ENCODE peak calls at places on chromosome 1, in nine cellular contexts. One of them, this sample, is unnamed.

GRCh38 chr1:236689713-236690569 is 3.6 kb downstream of the ACTN2 start:
- DNase-seq in HCT116: no peak
- DNase-seq in mesothelial cell of epicardium: no peak
- DNase-seq in GM12891: no peak
- DNase-seq in cerebellar cortex: no peak
- DNase-seq in activated CD4-positive, alpha-beta T cell treated with anti-CD3 and anti-CD28 coated beads for 1 hour: no peak
- DNase-seq in activated CD8-positive, alpha-beta memory T cell treated with anti-CD3 and anti-CD28 coated beads, Interleukin-2, amount 10 ng/mL, durations not matched to agents 7 days and 5 days: no peak
- DNase-seq in Peyer's patch: no peak
- DNase-seq in LHCN-M2: no peak
- DNase-seq in this sample: no peak

GRCh38 chr1:4754816-4755215 is 100.4 kb downstream of the AJAP1 start:
- DNase-seq in HCT116: no peak
- DNase-seq in mesothelial cell of epicardium: no peak
- DNase-seq in GM12891: no peak
- DNase-seq in cerebellar cortex: no peak
- DNase-seq in activated CD4-positive, alpha-beta T cell treated with anti-CD3 and anti-CD28 coated beads for 1 hour: no peak
- DNase-seq in activated CD8-positive, alpha-beta memory T cell treated with anti-CD3 and anti-CD28 coated beads, Interleukin-2, amount 10 ng/mL, durations not matched to agents 7 days and 5 days: no peak
- DNase-seq in Peyer's patch: no peak
- DNase-seq in LHCN-M2: no peak
- DNase-seq in this sample: no peak

GRCh38 chr1:192474080-192474683 is 101.4 kb upstream of the RGS1 start:
- DNase-seq in HCT116: no peak
- DNase-seq in mesothelial cell of epicardium: no peak
- DNase-seq in GM12891: no peak
- DNase-seq in cerebellar cortex: peak
- DNase-seq in activated CD4-positive, alpha-beta T cell treated with anti-CD3 and anti-CD28 coated beads for 1 hour: no peak
- DNase-seq in activated CD8-positive, alpha-beta memory T cell treated with anti-CD3 and anti-CD28 coated beads, Interleukin-2, amount 10 ng/mL, durations not matched to agents 7 days and 5 days: no peak
- DNase-seq in Peyer's patch: no peak
- DNase-seq in LHCN-M2: no peak
- DNase-seq in this sample: peak

GRCh38 chr1:52747450-52747849 is 21.2 kb downstream of the ZYG11B start:
- DNase-seq in HCT116: no peak
- DNase-seq in mesothelial cell of epicardium: no peak
- DNase-seq in GM12891: no peak
- DNase-seq in cerebellar cortex: no peak
- DNase-seq in activated CD4-positive, alpha-beta T cell treated with anti-CD3 and anti-CD28 coated beads for 1 hour: no peak
- DNase-seq in activated CD8-positive, alpha-beta memory T cell treated with anti-CD3 and anti-CD28 coated beads, Interleukin-2, amount 10 ng/mL, durations not matched to agents 7 days and 5 days: no peak
- DNase-seq in Peyer's patch: no peak
- DNase-seq in LHCN-M2: no peak
- DNase-seq in this sample: no peak

GRCh38 chr1:160127865-160128523 is 12.4 kb downstream of the ATP1A2 start:
- DNase-seq in HCT116: no peak
- DNase-seq in mesothelial cell of epicardium: no peak
- DNase-seq in GM12891: no peak
- DNase-seq in cerebellar cortex: peak
- DNase-seq in activated CD4-positive, alpha-beta T cell treated with anti-CD3 and anti-CD28 coated beads for 1 hour: no peak
- DNase-seq in activated CD8-positive, alpha-beta memory T cell treated with anti-CD3 and anti-CD28 coated beads, Interleukin-2, amount 10 ng/mL, durations not matched to agents 7 days and 5 days: no peak
- DNase-seq in Peyer's patch: no peak
- DNase-seq in LHCN-M2: peak
- DNase-seq in this sample: peak

GRCh38 chr1:234239515-234239914 is 133.7 kb upstream of the COA6 start:
- DNase-seq in HCT116: no peak
- DNase-seq in mesothelial cell of epicardium: no peak
- DNase-seq in GM12891: no peak
- DNase-seq in cerebellar cortex: no peak
- DNase-seq in activated CD4-positive, alpha-beta T cell treated with anti-CD3 and anti-CD28 coated beads for 1 hour: no peak
- DNase-seq in activated CD8-positive, alpha-beta memory T cell treated with anti-CD3 and anti-CD28 coated beads, Interleukin-2, amount 10 ng/mL, durations not matched to agents 7 days and 5 days: peak
- DNase-seq in Peyer's patch: no peak
- DNase-seq in LHCN-M2: no peak
- DNase-seq in this sample: no peak

GRCh38 chr1:4174291-4175200 is 274.5 kb upstream of the C1orf174 start:
- DNase-seq in HCT116: no peak
- DNase-seq in mesothelial cell of epicardium: no peak
- DNase-seq in GM12891: no peak
- DNase-seq in cerebellar cortex: no peak
- DNase-seq in activated CD4-positive, alpha-beta T cell treated with anti-CD3 and anti-CD28 coated beads for 1 hour: no peak
- DNase-seq in activated CD8-positive, alpha-beta memory T cell treated with anti-CD3 and anti-CD28 coated beads, Interleukin-2, amount 10 ng/mL, durations not matched to agents 7 days and 5 days: peak
- DNase-seq in Peyer's patch: no peak
- DNase-seq in LHCN-M2: no peak
- DNase-seq in this sample: no peak

GRCh38 chr1:172144445-172145060 is 275.9 kb upstream of the C1orf105 start:
- DNase-seq in HCT116: no peak
- DNase-seq in mesothelial cell of epicardium: peak
- DNase-seq in GM12891: no peak
- DNase-seq in cerebellar cortex: peak
- DNase-seq in activated CD4-positive, alpha-beta T cell treated with anti-CD3 and anti-CD28 coated beads for 1 hour: no peak
- DNase-seq in activated CD8-positive, alpha-beta memory T cell treated with anti-CD3 and anti-CD28 coated beads, Interleukin-2, amount 10 ng/mL, durations not matched to agents 7 days and 5 days: no peak
- DNase-seq in Peyer's patch: peak
- DNase-seq in LHCN-M2: peak
- DNase-seq in this sample: peak

GRCh38 chr1:61926597-61926996 is 184.3 kb downstream of the PATJ start:
- DNase-seq in HCT116: no peak
- DNase-seq in mesothelial cell of epicardium: no peak
- DNase-seq in GM12891: no peak
- DNase-seq in cerebellar cortex: no peak
- DNase-seq in activated CD4-positive, alpha-beta T cell treated with anti-CD3 and anti-CD28 coated beads for 1 hour: no peak
- DNase-seq in activated CD8-positive, alpha-beta memory T cell treated with anti-CD3 and anti-CD28 coated beads, Interleukin-2, amount 10 ng/mL, durations not matched to agents 7 days and 5 days: no peak
- DNase-seq in Peyer's patch: no peak
- DNase-seq in LHCN-M2: no peak
- DNase-seq in this sample: no peak

GRCh38 chr1:204203206-204203767 is 7.0 kb upstream of the KISS1 start:
- DNase-seq in HCT116: no peak
- DNase-seq in mesothelial cell of epicardium: no peak
- DNase-seq in GM12891: no peak
- DNase-seq in cerebellar cortex: no peak
- DNase-seq in activated CD4-positive, alpha-beta T cell treated with anti-CD3 and anti-CD28 coated beads for 1 hour: no peak
- DNase-seq in activated CD8-positive, alpha-beta memory T cell treated with anti-CD3 and anti-CD28 coated beads, Interleukin-2, amount 10 ng/mL, durations not matched to agents 7 days and 5 days: no peak
- DNase-seq in Peyer's patch: no peak
- DNase-seq in LHCN-M2: no peak
- DNase-seq in this sample: no peak

GRCh38 chr1:68120136-68120791 is 69.8 kb upstream of the DIRAS3 start:
- DNase-seq in HCT116: peak
- DNase-seq in mesothelial cell of epicardium: no peak
- DNase-seq in GM12891: peak
- DNase-seq in cerebellar cortex: peak
- DNase-seq in activated CD4-positive, alpha-beta T cell treated with anti-CD3 and anti-CD28 coated beads for 1 hour: no peak
- DNase-seq in activated CD8-positive, alpha-beta memory T cell treated with anti-CD3 and anti-CD28 coated beads, Interleukin-2, amount 10 ng/mL, durations not matched to agents 7 days and 5 days: peak
- DNase-seq in Peyer's patch: no peak
- DNase-seq in LHCN-M2: peak
- DNase-seq in this sample: peak

This sample was measured in fibroblast of pulmonary artery.